ENCODE peak calls at places on chromosomes 4 and X, in seven cellular contexts. One of them, this sample, is unnamed.

GRCh38 chrX:13464599-13465275 is 104.7 kb upstream of the EGFL6 start:
- DNase-seq in aorta: no peak
- DNase-seq in substantia nigra: no peak
- DNase-seq in caudate nucleus: no peak
- DNase-seq in hepatocyte: no peak
- DNase-seq in AG04450: no peak
- DNase-seq in tibial artery: no peak
- DNase-seq in this sample: no peak

GRCh38 chr4:140094701-140095420 is 59.1 kb downstream of the MAML3 start:
- DNase-seq in aorta: peak; percentile 90
- DNase-seq in substantia nigra: peak; percentile 52
- DNase-seq in caudate nucleus: no peak
- DNase-seq in hepatocyte: peak; percentile 38
- DNase-seq in AG04450: no peak
- DNase-seq in tibial artery: peak; percentile 87
- DNase-seq in this sample: peak; percentile 49

GRCh38 chr4:56907009-56907408 is 691 bp upstream of the REST start:
- DNase-seq in aorta: no peak
- DNase-seq in substantia nigra: no peak
- DNase-seq in caudate nucleus: no peak
- DNase-seq in hepatocyte: peak; percentile 19
- DNase-seq in AG04450: no peak
- DNase-seq in tibial artery: no peak
- DNase-seq in this sample: no peak

GRCh38 chr4:11218692-11219091 is 210.0 kb downstream of the HS3ST1 start:
- DNase-seq in aorta: no peak
- DNase-seq in substantia nigra: no peak
- DNase-seq in caudate nucleus: no peak
- DNase-seq in hepatocyte: no peak
- DNase-seq in AG04450: no peak
- DNase-seq in tibial artery: no peak
- DNase-seq in this sample: no peak

GRCh38 chr4:3856604-3857204 is 90.5 kb downstream of the ADRA2C start:
- DNase-seq in aorta: no peak
- DNase-seq in substantia nigra: no peak
- DNase-seq in caudate nucleus: no peak
- DNase-seq in hepatocyte: no peak
- DNase-seq in AG04450: no peak
- DNase-seq in tibial artery: no peak
- DNase-seq in this sample: no peak

GRCh38 chr4:3311095-3311372 is 18.2 kb downstream of the RGS12 start:
- DNase-seq in aorta: peak; percentile 24
- DNase-seq in substantia nigra: no peak
- DNase-seq in caudate nucleus: no peak
- DNase-seq in hepatocyte: no peak
- DNase-seq in AG04450: no peak
- DNase-seq in tibial artery: peak; percentile 31
- DNase-seq in this sample: no peak

GRCh38 chr4:152998861-152999260 is 62.7 kb downstream of the FHDC1 start:
- DNase-seq in aorta: no peak
- DNase-seq in substantia nigra: no peak
- DNase-seq in caudate nucleus: no peak
- DNase-seq in hepatocyte: no peak
- DNase-seq in AG04450: no peak
- DNase-seq in tibial artery: no peak
- DNase-seq in this sample: no peak

GRCh38 chrX:30308263-30309138 is 689 bp downstream of the NR0B1 start:
- DNase-seq in aorta: peak; percentile 40
- DNase-seq in substantia nigra: no peak
- DNase-seq in caudate nucleus: no peak
- DNase-seq in hepatocyte: peak; percentile 37
- DNase-seq in AG04450: no peak
- DNase-seq in tibial artery: no peak
- DNase-seq in this sample: no peak

GRCh38 chr4:41329361-41329760 is 72.6 kb downstream of the UCHL1 start:
- DNase-seq in aorta: no peak
- DNase-seq in substantia nigra: no peak
- DNase-seq in caudate nucleus: no peak
- DNase-seq in hepatocyte: no peak
- DNase-seq in AG04450: no peak
- DNase-seq in tibial artery: no peak
- DNase-seq in this sample: no peak

GRCh38 chr4:179583221-179583620 is 2141.0 kb upstream of the AGA start:
- DNase-seq in aorta: no peak
- DNase-seq in substantia nigra: no peak
- DNase-seq in caudate nucleus: no peak
- DNase-seq in hepatocyte: no peak
- DNase-seq in AG04450: no peak
- DNase-seq in tibial artery: no peak
- DNase-seq in this sample: no peak

GRCh38 chr4:39467470-39467869 is 8.6 kb downstream of the LIAS start:
- DNase-seq in aorta: no peak
- DNase-seq in substantia nigra: no peak
- DNase-seq in caudate nucleus: no peak
- DNase-seq in hepatocyte: no peak
- DNase-seq in AG04450: no peak
- DNase-seq in tibial artery: no peak
- DNase-seq in this sample: no peak

GRCh38 chr4:99947190-99947578 is 766 bp upstream of the DNAJB14 start:
- DNase-seq in aorta: no peak
- DNase-seq in substantia nigra: no peak
- DNase-seq in caudate nucleus: no peak
- DNase-seq in hepatocyte: no peak
- DNase-seq in AG04450: no peak
- DNase-seq in tibial artery: no peak
- DNase-seq in this sample: no peak

GRCh38 chr4:99947608-99948007 is 1.2 kb upstream of the DNAJB14 start:
- DNase-seq in aorta: no peak
- DNase-seq in substantia nigra: no peak
- DNase-seq in caudate nucleus: no peak
- DNase-seq in hepatocyte: no peak
- DNase-seq in AG04450: no peak
- DNase-seq in tibial artery: no peak
- DNase-seq in this sample: no peak

GRCh38 chr4:99943904-99944437 is 2.4 kb downstream of the DNAJB14 start:
- DNase-seq in aorta: no peak
- DNase-seq in substantia nigra: no peak
- DNase-seq in caudate nucleus: no peak
- DNase-seq in hepatocyte: no peak
- DNase-seq in AG04450: no peak
- DNase-seq in tibial artery: no peak
- DNase-seq in this sample: no peak

GRCh38 chr4:99946346-99947189 is at the start of gene DNAJB14:
- DNase-seq in aorta: peak; percentile 87
- DNase-seq in substantia nigra: peak; percentile 42
- DNase-seq in caudate nucleus: no peak
- DNase-seq in hepatocyte: peak; percentile 91
- DNase-seq in AG04450: no peak
- DNase-seq in tibial artery: peak; percentile 89
- DNase-seq in this sample: peak; percentile 79

DNA sequence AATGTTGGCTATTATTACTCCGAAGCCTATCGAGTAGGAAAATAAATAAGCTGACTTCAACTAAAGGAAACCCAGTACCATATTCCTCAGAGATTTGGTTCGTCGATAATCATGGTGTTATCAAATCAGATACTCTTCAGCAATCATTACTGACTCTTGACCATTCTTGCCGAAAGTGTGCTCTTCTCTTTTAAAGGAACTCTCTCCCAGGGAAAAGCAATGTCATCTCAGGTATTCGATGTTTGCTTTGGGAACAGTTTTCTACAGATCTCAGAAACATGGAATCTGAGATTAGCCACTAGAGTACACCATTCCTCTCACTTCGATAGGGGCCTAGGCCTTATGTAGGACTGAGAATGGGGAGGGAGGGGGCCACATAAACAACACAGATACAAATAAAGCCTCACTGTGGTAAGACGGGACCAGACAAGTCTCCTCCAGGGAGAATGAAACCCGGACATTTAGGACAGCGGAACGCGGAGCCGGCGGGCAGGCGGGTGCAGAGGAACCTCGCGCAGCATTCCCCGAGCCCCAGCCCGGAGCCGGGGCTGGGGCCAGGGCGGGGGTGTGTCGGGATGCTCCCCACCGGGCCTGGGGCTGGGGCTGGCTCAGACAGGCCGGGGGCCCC is 586 bp downstream of the DNAJB14 start:
- DNase-seq in aorta: no peak
- DNase-seq in substantia nigra: no peak
- DNase-seq in caudate nucleus: no peak
- DNase-seq in hepatocyte: peak; percentile 58
- DNase-seq in AG04450: no peak
- DNase-seq in tibial artery: no peak
- DNase-seq in this sample: no peak
- H3K27ac ChIP-seq in aorta: peak overlapping the region; percentile 97
- H3K27ac ChIP-seq in substantia nigra: peak overlapping the region; percentile 90
- H3K27ac ChIP-seq in caudate nucleus: peak overlapping the region; percentile 88
- H3K27ac ChIP-seq in hepatocyte: peak overlapping the region; percentile 99
- H3K27ac ChIP-seq in AG04450: peak overlapping the region; percentile 73
- H3K27ac ChIP-seq in tibial artery: peak overlapping the region; percentile 96
- H3K27ac ChIP-seq in this sample: peak overlapping the region; percentile 95

GRCh38 chr4:8192748-8193738 is 6.0 kb upstream of the SH3TC1 start:
- DNase-seq in aorta: no peak
- DNase-seq in substantia nigra: no peak
- DNase-seq in caudate nucleus: no peak
- DNase-seq in hepatocyte: peak; percentile 81
- DNase-seq in AG04450: no peak
- DNase-seq in tibial artery: no peak
- DNase-seq in this sample: peak; percentile 53
- H3K27ac ChIP-seq in aorta: no peak overlapping the region
- H3K27ac ChIP-seq in substantia nigra: no peak overlapping the region
- H3K27ac ChIP-seq in caudate nucleus: no peak overlapping the region
- H3K27ac ChIP-seq in hepatocyte: peak overlapping the region; percentile 76
- H3K27ac ChIP-seq in AG04450: no peak overlapping the region
- H3K27ac ChIP-seq in tibial artery: no peak overlapping the region
- H3K27ac ChIP-seq in this sample: peak overlapping the region; percentile 44

DNA sequence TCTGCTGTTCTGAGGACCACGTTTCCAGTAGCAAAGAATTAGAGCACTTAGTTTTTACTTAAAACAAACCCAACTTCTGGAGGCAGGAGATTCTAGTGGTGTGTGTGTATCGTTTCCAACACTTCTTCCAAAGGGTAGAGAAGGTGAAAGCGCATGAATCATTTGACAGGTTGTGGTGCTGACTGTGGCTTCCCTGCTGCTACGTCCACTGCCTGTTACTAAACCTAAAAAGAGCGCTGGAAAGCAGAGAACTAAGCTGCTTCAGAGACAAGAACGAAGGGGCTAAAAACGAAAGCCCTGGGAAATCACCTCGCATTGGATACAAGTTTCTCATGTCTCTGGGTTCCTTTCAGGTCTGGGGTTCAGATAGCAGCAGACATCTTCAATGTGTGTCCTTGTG is 4.6 kb upstream of the HELT start:
- DNase-seq in aorta: no peak
- DNase-seq in substantia nigra: no peak
- DNase-seq in caudate nucleus: no peak
- DNase-seq in hepatocyte: no peak
- DNase-seq in AG04450: no peak
- DNase-seq in tibial artery: no peak
- DNase-seq in this sample: no peak
- H3K27ac ChIP-seq in aorta: no peak overlapping the region
- H3K27ac ChIP-seq in substantia nigra: no peak overlapping the region
- H3K27ac ChIP-seq in caudate nucleus: no peak overlapping the region
- H3K27ac ChIP-seq in hepatocyte: no peak overlapping the region
- H3K27ac ChIP-seq in AG04450: no peak overlapping the region
- H3K27ac ChIP-seq in tibial artery: no peak overlapping the region
- H3K27ac ChIP-seq in this sample: no peak overlapping the region

GRCh38 chr4:90215286-90215685 is 88.1 kb downstream of the CCSER1 start:
- DNase-seq in aorta: no peak
- DNase-seq in substantia nigra: no peak
- DNase-seq in caudate nucleus: no peak
- DNase-seq in hepatocyte: peak; percentile 16
- DNase-seq in AG04450: no peak
- DNase-seq in tibial artery: no peak
- DNase-seq in this sample: no peak
- H3K27ac ChIP-seq in aorta: no peak overlapping the region
- H3K27ac ChIP-seq in substantia nigra: no peak overlapping the region
- H3K27ac ChIP-seq in caudate nucleus: no peak overlapping the region
- H3K27ac ChIP-seq in hepatocyte: peak overlapping the region; percentile 70
- H3K27ac ChIP-seq in AG04450: no peak overlapping the region
- H3K27ac ChIP-seq in tibial artery: no peak overlapping the region
- H3K27ac ChIP-seq in this sample: no peak overlapping the region

GRCh38 chr4:101954351-101954750 is 163.8 kb downstream of the BANK1 start:
- DNase-seq in aorta: no peak
- DNase-seq in substantia nigra: no peak
- DNase-seq in caudate nucleus: no peak
- DNase-seq in hepatocyte: no peak
- DNase-seq in AG04450: no peak
- DNase-seq in tibial artery: no peak
- DNase-seq in this sample: no peak
- H3K27ac ChIP-seq in aorta: no peak overlapping the region
- H3K27ac ChIP-seq in substantia nigra: no peak overlapping the region
- H3K27ac ChIP-seq in caudate nucleus: no peak overlapping the region
- H3K27ac ChIP-seq in hepatocyte: peak overlapping the region; percentile 27
- H3K27ac ChIP-seq in AG04450: no peak overlapping the region
- H3K27ac ChIP-seq in tibial artery: no peak overlapping the region
- H3K27ac ChIP-seq in this sample: no peak overlapping the region

DNA sequence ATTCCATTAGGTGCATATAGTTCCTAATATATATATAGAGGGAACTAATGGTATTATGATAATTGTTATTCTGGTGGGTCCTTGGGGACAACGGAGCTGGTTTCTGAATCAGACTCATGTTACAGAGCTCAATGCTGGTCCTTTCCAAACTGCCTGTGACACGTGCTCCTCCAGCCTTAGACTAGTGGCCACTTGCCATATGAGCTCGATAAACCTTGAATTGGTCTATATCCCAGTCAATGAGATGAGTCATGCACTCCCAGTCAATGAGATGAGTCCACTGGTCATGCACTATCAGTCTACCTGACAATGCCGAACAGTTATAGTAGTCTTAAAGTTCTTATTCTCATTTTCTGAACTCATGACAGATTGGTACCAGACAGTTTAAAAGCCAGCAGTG is 325.3 kb downstream of the LDB2 start:
- DNase-seq in aorta: no peak
- DNase-seq in substantia nigra: no peak
- DNase-seq in caudate nucleus: no peak
- DNase-seq in hepatocyte: no peak
- DNase-seq in AG04450: no peak
- DNase-seq in tibial artery: peak; percentile 67
- DNase-seq in this sample: no peak
- H3K27ac ChIP-seq in aorta: no peak overlapping the region
- H3K27ac ChIP-seq in substantia nigra: no peak overlapping the region
- H3K27ac ChIP-seq in caudate nucleus: no peak overlapping the region
- H3K27ac ChIP-seq in hepatocyte: no peak overlapping the region
- H3K27ac ChIP-seq in AG04450: no peak overlapping the region
- H3K27ac ChIP-seq in tibial artery: no peak overlapping the region
- H3K27ac ChIP-seq in this sample: no peak overlapping the region

GRCh38 chrX:9746148-9746880 is 19.3 kb downstream of the GPR143 start:
- DNase-seq in aorta: no peak
- DNase-seq in substantia nigra: no peak
- DNase-seq in caudate nucleus: no peak
- DNase-seq in hepatocyte: no peak
- DNase-seq in AG04450: no peak
- DNase-seq in tibial artery: no peak
- DNase-seq in this sample: no peak
- H3K27ac ChIP-seq in aorta: no peak overlapping the region
- H3K27ac ChIP-seq in substantia nigra: no peak overlapping the region
- H3K27ac ChIP-seq in caudate nucleus: no peak overlapping the region
- H3K27ac ChIP-seq in hepatocyte: peak overlapping the region; percentile 66
- H3K27ac ChIP-seq in AG04450: no peak overlapping the region
- H3K27ac ChIP-seq in tibial artery: no peak overlapping the region
- H3K27ac ChIP-seq in this sample: peak overlapping the region; percentile 40

This sample was measured in lung.